ENCODE peak calls at places on chromosomes 13 and 19, in five cellular contexts. P is mesenchymal stem cell, Y is esophagus squamous epithelium, G is left ventricle myocardium inferior, B is right atrium auricular region. N is an unnamed sample. For H3K9me3 and H3K4me1, the result is how much of the 10 kb centered on the place peaks cover.

GRCh38 chr13:113045214-113046007 is 60.2 kb upstream of the F7 start:
- DNase-seq in P (no peak), Y (no peak), G (peak), B (no peak), N (no peak)

GRCh38 chr13:111586291-111586690 is 265.8 kb downstream of the TEX29 start:
- DNase-seq in P (no peak), Y (no peak), G (no peak), B (no peak), N (no peak)

GRCh38 chr19:33465371-33465770 is 56.2 kb downstream of the PEPD start:
- DNase-seq in P (no peak), Y (no peak), G (no peak), B (no peak), N (no peak)

GRCh38 chr13:89755729-89756492 is 1591.6 kb upstream of the MIR17HG start:
- DNase-seq in P (no peak), Y (no peak), G (no peak), B (no peak), N (no peak)

GRCh38 chr13:65917731-65918130 is 1312.4 kb downstream of the PCDH9 start:
- DNase-seq in P (no peak), Y (no peak), G (no peak), B (no peak), N (no peak)

GRCh38 chr13:20702945-20703784 is at the start of gene IL17D:
- DNase-seq in P (peak), Y (no peak), G (no peak), B (no peak), N (no peak)

GRCh38 chr19:21197589-21198295 is 55.9 kb downstream of the ZNF431 start:
- DNase-seq in P (no peak), Y (no peak), G (no peak), B (no peak), N (no peak)

GRCh38 chr13:109451726-109452125 is 334.7 kb downstream of the IRS2 start:
- DNase-seq in P (no peak), Y (no peak), G (no peak), B (no peak), N (no peak)

GRCh38 chr19:35592226-35592625 is 6.3 kb downstream of the PMIS2 start:
- DNase-seq in P (peak), Y (no peak), G (no peak), B (no peak), N (peak)

GRCh38 chr19:33418461-33418860 is 45.0 kb downstream of the CEBPG start:
- DNase-seq in P (no peak), Y (no peak), G (no peak), B (no peak), N (no peak)

GRCh38 chr19:17075860-17076538 is 422 bp downstream of the MYO9B start:
- DNase-seq in P (peak), Y (no peak), G (peak), B (no peak), N (no peak)

GRCh38 chr19:30153326-30154210 is 211.5 kb downstream of the URI1 start:
- DNase-seq in P (no peak), Y (no peak), G (no peak), B (no peak), N (no peak)

GRCh38 chr13:49308104-49308875 is 60.6 kb downstream of the CDADC1 start:
- DNase-seq in P (no peak), Y (no peak), G (peak), B (peak), N (no peak)

GRCh38 chr13:50244913-50245574 is 229.8 kb downstream of the KCNRG start:
- DNase-seq in P (peak), Y (no peak), G (no peak), B (no peak), N (no peak)

GRCh38 chr19:40419066-40419612 is 6.0 kb upstream of the PRX start:
- DNase-seq in P (peak), Y (no peak), G (no peak), B (no peak), N (no peak)

GRCh38 chr13:112136095-112136494 is 69.1 kb downstream of the SOX1 start:
- DNase-seq in P (no peak), Y (no peak), G (no peak), B (no peak), N (no peak)

GRCh38 chr13:83798731-83799130 is 83.5 kb downstream of the SLITRK1 start:
- DNase-seq in P (peak), Y (no peak), G (no peak), B (no peak), N (no peak)

GRCh38 chr19:31470229-31470939 is 121.1 kb upstream of the TSHZ3 start:
- DNase-seq in P (no peak), Y (no peak), G (no peak), B (no peak), N (no peak)

GRCh38 chr19:682678-683320 is 6.6 kb downstream of the FSTL3 start:
- DNase-seq in P (no peak), Y (no peak), G (no peak), B (no peak), N (no peak)

GRCh38 chr13:51723529-51723928 is 80.4 kb downstream of the DHRS12 start:
- DNase-seq in P (no peak), Y (no peak), G (no peak), B (no peak), N (no peak)

GRCh38 chr19:41537789-41538188 is 38.2 kb upstream of the CEACAM21 start:
- DNase-seq in P (peak), Y (no peak), G (no peak), B (no peak), N (no peak)

DNA sequence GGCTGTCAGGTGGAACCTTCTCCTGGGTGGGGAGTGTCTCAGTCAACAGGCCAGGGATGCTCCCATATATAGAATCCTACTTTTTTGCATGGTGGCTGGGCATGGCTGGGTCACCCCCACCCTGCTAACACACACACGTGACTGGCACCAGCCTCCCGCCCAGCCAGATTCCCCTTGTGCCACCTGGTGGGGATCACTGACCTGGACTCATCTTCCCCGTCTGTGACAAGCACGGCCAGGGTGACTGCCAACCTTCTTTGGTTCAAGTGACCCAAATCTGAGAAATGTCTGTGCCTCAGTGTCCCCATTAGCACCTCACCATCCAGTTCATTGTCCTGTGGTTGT is 1.0 kb downstream of the PKN1 start:
- DNase-seq in P (no peak), Y (no peak), G (no peak), B (no peak), N (no peak)
- H3K27ac ChIP-seq in P (no peak), Y (peak), G (peak), B (peak), N (no peak)

DNA sequence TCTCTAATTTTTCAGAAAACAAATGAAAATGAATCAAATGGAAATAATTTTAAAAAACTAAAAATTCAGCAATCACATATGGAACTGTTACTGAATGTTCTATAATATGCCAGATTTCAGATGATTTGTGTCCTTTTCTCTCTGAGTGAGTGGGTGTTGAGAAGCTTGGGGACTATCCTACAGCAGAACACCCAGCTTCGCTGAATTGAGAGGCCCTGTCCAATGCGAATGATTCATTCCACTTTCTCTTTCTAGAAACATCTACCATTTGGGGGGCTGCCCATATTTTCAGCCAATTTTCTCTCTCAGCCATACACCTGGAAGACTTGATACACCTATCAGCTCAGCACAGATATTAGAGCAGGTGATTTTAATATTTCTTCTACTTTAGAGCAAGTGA is 1666.7 kb downstream of the EFNB2 start:
- DNase-seq in P (no peak), Y (no peak), G (no peak), B (no peak), N (no peak)
- H3K9me3 ChIP-seq in P (under half), Y (under half), G (under half), B (under half), N (under half)

GRCh38 chr19:38793186-38793585 is 4.2 kb downstream of the LGALS7B start:
- DNase-seq in P (no peak), Y (no peak), G (no peak), B (no peak), N (no peak)
- H3K4me1 ChIP-seq in P (under half), Y (under half), G (under half), B (under half), N (under half)

DNA sequence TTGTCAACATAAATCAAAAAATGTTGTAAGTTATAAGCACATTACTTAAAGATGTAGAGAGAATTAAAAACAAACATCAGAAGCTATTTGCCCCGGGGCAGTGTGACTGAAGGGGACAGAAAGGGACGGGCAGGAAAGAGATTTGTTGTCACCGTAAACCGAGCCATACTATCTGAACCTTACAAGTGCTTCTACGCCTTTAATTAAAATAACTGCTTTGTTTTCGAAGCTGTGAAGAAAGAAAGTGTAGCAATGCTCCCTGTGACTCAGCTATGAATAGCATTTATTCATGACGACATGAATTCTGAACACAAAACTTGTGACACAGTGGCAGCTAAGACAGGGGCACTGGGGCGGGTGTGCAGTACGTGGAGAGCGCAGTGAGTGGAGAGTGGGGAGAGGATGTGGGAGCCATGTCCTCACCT is 30.0 kb downstream of the ZNF787 start:
- DNase-seq in P (peak), Y (no peak), G (no peak), B (no peak), N (no peak)
- H3K27ac ChIP-seq in P (no peak), Y (peak), G (peak), B (peak), N (no peak)

GRCh38 chr19:23305555-23305954 is 55.4 kb upstream of the ZNF724 start:
- DNase-seq in P (no peak), Y (no peak), G (no peak), B (no peak), N (no peak)
- H3K9me3 ChIP-seq in P (half or more), Y (under half), G (under half), B (under half), N (under half)

DNA sequence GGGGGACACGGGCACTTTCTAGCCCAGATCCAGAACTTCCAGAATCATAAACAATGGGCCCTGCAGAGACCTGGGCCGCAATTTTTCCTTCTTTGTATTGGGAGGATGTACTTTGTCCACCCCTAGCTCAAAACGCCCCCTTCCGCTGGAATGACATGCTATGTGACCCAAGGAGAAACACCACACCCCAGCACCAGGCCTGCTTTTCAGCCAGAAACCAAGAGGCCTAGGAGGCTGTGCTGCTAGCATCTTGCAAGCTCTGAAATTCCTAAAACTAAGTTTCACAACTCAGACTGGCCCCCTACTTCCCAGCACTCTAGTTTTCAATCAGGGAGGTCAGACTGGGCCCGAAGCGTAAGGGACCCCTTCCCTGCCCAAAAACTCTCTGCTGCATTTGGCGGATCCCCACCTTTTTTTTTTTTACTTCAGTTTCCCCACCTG is 538 bp downstream of the LSM4 start:
- DNase-seq in P (peak), Y (no peak), G (peak), B (no peak), N (no peak)
- H3K4me1 ChIP-seq in P (under half), Y (half or more), G (half or more), B (half or more), N (under half)

GRCh38 chr19:47156861-47157454 is 26.3 kb downstream of the SAE1 start:
- DNase-seq in P (peak), Y (no peak), G (no peak), B (no peak), N (no peak)
- H3K27ac ChIP-seq in P (peak), Y (peak), G (peak), B (peak), N (no peak)

GRCh38 chr13:47237571-47237970 is 340.7 kb upstream of the HTR2A start:
- DNase-seq in P (no peak), Y (no peak), G (no peak), B (no peak), N (no peak)

GRCh38 chr13:47233734-47234133 is 336.9 kb upstream of the HTR2A start:
- DNase-seq in P (no peak), Y (no peak), G (peak), B (no peak), N (no peak)

GRCh38 chr13:47241446-47241845 is 344.6 kb upstream of the HTR2A start:
- DNase-seq in P (no peak), Y (no peak), G (no peak), B (no peak), N (no peak)

GRCh38 chr13:47239025-47239424 is 342.2 kb upstream of the HTR2A start:
- DNase-seq in P (no peak), Y (no peak), G (no peak), B (no peak), N (no peak)
- H3K9me3 ChIP-seq in P (under half), Y (under half), G (under half), B (under half), N (under half)

DNA sequence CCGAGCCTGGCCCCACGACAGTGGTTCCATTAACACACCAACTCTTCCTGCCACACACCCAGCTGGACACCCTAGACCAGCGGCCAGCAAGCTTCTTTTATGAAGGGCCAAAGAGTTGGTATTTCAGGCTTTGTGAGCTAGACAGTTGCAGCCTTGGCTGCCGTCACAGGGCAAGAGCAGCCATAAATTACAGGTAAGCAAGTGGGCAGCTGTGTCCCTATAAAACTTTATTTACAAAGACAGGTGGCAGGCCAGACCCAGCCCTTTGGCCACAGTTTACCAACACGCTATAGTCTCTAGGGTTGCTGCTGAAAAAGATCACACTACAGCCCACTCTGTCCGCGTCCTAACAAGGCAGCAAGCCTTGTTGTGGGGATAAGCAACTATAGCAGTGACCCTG is 13.3 kb downstream of the ELL start:
- DNase-seq in P (no peak), Y (no peak), G (no peak), B (no peak), N (no peak)
- H3K4me1 ChIP-seq in P (half or more), Y (half or more), G (half or more), B (half or more), N (under half)

N was measured in iPS DF 6.9.